ENCODE peak calls at places on chromosomes 4 and X, in four cellular contexts. C, J, P and N are unnamed samples.

GRCh38 chrX:74351760-74352159 is 47.8 kb downstream of the ZCCHC13 start:
- DNase-seq in C (no peak), P (no peak), J (no peak), N (no peak)

GRCh38 chr4:78656968-78657445 is 105.4 kb downstream of the ANXA3 start:
- DNase-seq in J (no peak), P (no peak), C (no peak), N (no peak)

GRCh38 chrX:119186194-119186593 is 49.9 kb upstream of the PGRMC1 start:
- DNase-seq in P (no peak), J (no peak), C (no peak), N (no peak)

GRCh38 chr4:164648151-164648848 is 105.6 kb upstream of the SMIM31 start:
- DNase-seq in P (no peak), C (no peak), J (peak; percentile 91), N (no peak)

GRCh38 chr4:180134116-180134866 is 2108.9 kb upstream of the TENM3 start:
- DNase-seq in P (no peak), J (no peak), C (peak; percentile 72), N (no peak)

GRCh38 chr4:151674804-151675290 is 86.0 kb downstream of the GATB start:
- DNase-seq in J (no peak), P (peak; percentile 80), C (no peak), N (no peak)

GRCh38 chrX:68648960-68649359 is 1.5 kb downstream of the STARD8 start:
- DNase-seq in C (no peak), J (peak; percentile 13), P (no peak), N (no peak)

GRCh38 chr4:11495291-11495690 is 66.6 kb upstream of the HS3ST1 start:
- DNase-seq in J (no peak), C (no peak), P (no peak), N (no peak)

GRCh38 chrX:149114874-149115273 is 390.2 kb downstream of the IDS start:
- DNase-seq in P (no peak), J (no peak), C (no peak), N (no peak)

GRCh38 chr4:7630559-7631287 is 196.0 kb upstream of the PSAPL1 start:
- DNase-seq in J (peak; percentile 94), P (peak; percentile 79), C (peak; percentile 39), N (no peak)

GRCh38 chrX:68415289-68415688 is 18.0 kb downstream of the OPHN1 start:
- DNase-seq in J (peak; percentile 51), C (no peak), P (no peak), N (no peak)

GRCh38 chrX:53074987-53075386 is 7.2 kb upstream of the TSPYL2 start:
- DNase-seq in C (no peak), P (no peak), J (no peak), N (no peak)

GRCh38 chr4:184265566-184266351 is 48.1 kb upstream of the ENPP6 start:
- DNase-seq in P (no peak), J (peak; percentile 49), C (peak; percentile 35), N (no peak)

GRCh38 chr4:52091811-52092210 is 40.7 kb downstream of the SPATA18 start:
- DNase-seq in P (no peak), J (peak; percentile 90), C (no peak), N (no peak)

GRCh38 chrX:120468479-120468824 is 644 bp downstream of the LAMP2 start:
- DNase-seq in P (no peak), J (no peak), C (no peak), N (no peak)

GRCh38 chr4:52420330-52420729 is 238.8 kb downstream of the USP46 start:
- DNase-seq in P (no peak), J (no peak), C (no peak), N (no peak)

DNA sequence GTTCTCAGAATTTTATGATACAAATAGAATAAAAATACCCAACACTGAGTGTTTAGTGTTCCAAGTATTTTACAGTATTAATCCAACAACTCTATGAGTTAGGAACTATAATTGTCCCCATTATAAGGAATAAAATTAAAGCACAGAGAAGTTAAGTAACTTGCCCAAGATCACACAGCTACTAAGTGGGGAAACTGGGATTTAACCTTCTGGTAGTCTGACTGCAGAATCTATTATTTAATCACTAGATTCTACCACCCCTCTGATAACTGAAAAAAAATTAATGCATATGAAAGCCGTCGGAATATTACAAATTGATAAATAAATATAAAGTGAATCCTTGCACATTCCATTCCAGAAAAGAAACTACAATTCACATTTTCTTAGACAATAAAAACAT is 5.7 kb upstream of the NKX6-1 start:
- DNase-seq in J (no peak), P (no peak), C (no peak), N (no peak)
- H3K27ac ChIP-seq in J (no peak overlapping the region), P (no peak overlapping the region), C (no peak overlapping the region), N (no peak overlapping the region)

GRCh38 chr4:38675167-38676121 is 11.4 kb downstream of the KLF3 start:
- DNase-seq in C (peak; percentile 89), P (peak; percentile 74), J (peak; percentile 87), N (peak; percentile 92)
- H3K4me3 ChIP-seq in C (no peak overlapping the region), P (no peak overlapping the region), J (peak overlapping the region; percentile 46), N (no peak overlapping the region)

GRCh38 chrX:13646154-13646549 is 6.8 kb upstream of the TCEANC start:
- DNase-seq in P (peak; percentile 57), J (peak; percentile 66), C (peak; percentile 80), N (peak; percentile 81)
- TF ChIP-seq CTCF in P (no peak), J (peak; percentile 85), C (peak; percentile 81), N (peak; percentile 74)

GRCh38 chr4:55347610-55348228 is 1.7 kb downstream of the SRD5A3 start:
- DNase-seq in P (no peak), J (peak; percentile 42), C (no peak), N (no peak)
- H3K27ac ChIP-seq in P (no peak overlapping the region), J (peak overlapping the region; percentile 79), C (no peak overlapping the region), N (peak overlapping the region; percentile 98)

GRCh38 chr4:41257257-41257900 is 651 bp downstream of the UCHL1 start:
- DNase-seq in C (peak; percentile 85), P (peak; percentile 70), J (no peak), N (no peak)
- H3K4me3 ChIP-seq in C (peak overlapping the region; percentile 93), P (peak overlapping the region; percentile 41), J (no peak overlapping the region), N (peak overlapping the region; percentile 74)

GRCh38 chr4:68077301-68077700 is 52.4 kb downstream of the TMPRSS11F start:
- DNase-seq in C (no peak), J (no peak), P (no peak), N (no peak)

GRCh38 chr4:68074397-68074796 is 55.3 kb downstream of the TMPRSS11F start:
- DNase-seq in C (no peak), J (no peak), P (no peak), N (no peak)

GRCh38 chr4:68079918-68080317 is 49.8 kb downstream of the TMPRSS11F start:
- DNase-seq in P (no peak), C (no peak), J (peak; percentile 25), N (no peak)

GRCh38 chr4:68077737-68078136 is 51.9 kb downstream of the TMPRSS11F start:
- DNase-seq in J (no peak), C (no peak), P (no peak), N (no peak)

DNA sequence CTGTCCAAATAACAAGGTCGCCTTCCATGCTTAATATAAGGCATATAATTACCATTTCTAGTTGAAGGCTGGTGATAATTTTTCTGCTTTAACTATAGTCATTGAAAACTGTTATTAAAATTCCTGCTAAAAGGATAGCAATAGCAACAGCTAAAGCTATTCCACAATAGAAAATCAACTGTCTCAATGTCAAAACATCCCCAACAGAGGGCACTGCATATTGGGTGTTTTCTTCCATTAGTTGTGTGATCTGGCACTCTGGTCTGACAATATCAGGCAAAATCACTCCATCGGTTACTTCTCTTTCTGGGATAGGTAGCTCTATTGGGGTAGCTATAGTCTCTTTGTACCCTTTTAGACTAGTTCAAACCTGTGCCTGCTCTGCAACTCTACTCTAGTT is 53.5 kb downstream of the TMPRSS11F start:
- DNase-seq in C (no peak), P (no peak), J (peak; percentile 43), N (no peak)
- TF ChIP-seq CTCF in C (peak; percentile 9), P (no peak), J (peak; percentile 55), N (no peak)

GRCh38 chr4:177322881-177323280 is 13.2 kb downstream of the NEIL3 start:
- DNase-seq in J (no peak), C (no peak), P (no peak), N (no peak)
- H3K27ac ChIP-seq in J (no peak overlapping the region), C (no peak overlapping the region), P (no peak overlapping the region), N (no peak overlapping the region)

GRCh38 chr4:133147922-133148689 is 988 bp upstream of the PCDH10 start:
- DNase-seq in J (peak; percentile 27), C (peak; percentile 79), P (no peak), N (peak; percentile 75)
- H3K4me3 ChIP-seq in J (peak overlapping the region; percentile 72), C (peak overlapping the region; percentile 63), P (peak overlapping the region; percentile 40), N (peak overlapping the region; percentile 58)

GRCh38 chrX:136166221-136166855 is 19.0 kb downstream of the FHL1 start:
- DNase-seq in J (peak; percentile 61), P (no peak), C (peak; percentile 37), N (no peak)
- TF ChIP-seq CTCF in J (peak; percentile 66), P (no peak), C (peak; percentile 50), N (peak; percentile 30)

GRCh38 chrX:19787305-19787704 is 100.1 kb downstream of the SH3KBP1 start:
- DNase-seq in C (no peak), J (peak; percentile 51), P (no peak), N (no peak)
- H3K27ac ChIP-seq in C (no peak overlapping the region), J (no peak overlapping the region), P (no peak overlapping the region), N (no peak overlapping the region)